ENCODE peak calls at places on chromosome 13, in seven cellular contexts. One of them, this sample, is unnamed.

GRCh38 chr13:76622336-76623045 is 263.7 kb downstream of the KCTD12 start:
- DNase-seq in GM03348: no peak
- DNase-seq in HTR-8/SVneo: no peak
- DNase-seq in A549: no peak
- DNase-seq in globus pallidus: no peak
- DNase-seq in nephron progenitor cell: no peak
- DNase-seq in fibroblast of lung: no peak
- DNase-seq in this sample: no peak

GRCh38 chr13:64052526-64052925 is 2636.9 kb upstream of the PCDH20 start:
- DNase-seq in GM03348: no peak
- DNase-seq in A549: no peak
- DNase-seq in fibroblast of lung: no peak
- DNase-seq in globus pallidus: no peak
- DNase-seq in HTR-8/SVneo: no peak
- DNase-seq in nephron progenitor cell: no peak
- DNase-seq in this sample: no peak

GRCh38 chr13:98506343-98507059 is 70.4 kb downstream of the STK24 start:
- DNase-seq in fibroblast of lung: peak
- DNase-seq in GM03348: no peak
- DNase-seq in globus pallidus: no peak
- DNase-seq in A549: no peak
- DNase-seq in nephron progenitor cell: no peak
- DNase-seq in HTR-8/SVneo: no peak
- DNase-seq in this sample: no peak

GRCh38 chr13:110262494-110262893 is 44.5 kb downstream of the COL4A1 start:
- DNase-seq in GM03348: no peak
- DNase-seq in HTR-8/SVneo: no peak
- DNase-seq in fibroblast of lung: no peak
- DNase-seq in nephron progenitor cell: no peak
- DNase-seq in globus pallidus: no peak
- DNase-seq in A549: no peak
- DNase-seq in this sample: no peak

GRCh38 chr13:103883698-103884097 is 817.5 kb upstream of the SLC10A2 start:
- DNase-seq in A549: no peak
- DNase-seq in fibroblast of lung: peak
- DNase-seq in globus pallidus: peak
- DNase-seq in GM03348: no peak
- DNase-seq in nephron progenitor cell: no peak
- DNase-seq in HTR-8/SVneo: no peak
- DNase-seq in this sample: no peak

GRCh38 chr13:111005364-111005763 is 90.5 kb upstream of the ANKRD10 start:
- DNase-seq in nephron progenitor cell: no peak
- DNase-seq in fibroblast of lung: peak
- DNase-seq in GM03348: peak
- DNase-seq in HTR-8/SVneo: no peak
- DNase-seq in globus pallidus: no peak
- DNase-seq in A549: peak
- DNase-seq in this sample: no peak

GRCh38 chr13:30998548-30999140 is 66.2 kb downstream of the TEX26 start:
- DNase-seq in nephron progenitor cell: no peak
- DNase-seq in GM03348: no peak
- DNase-seq in fibroblast of lung: peak
- DNase-seq in globus pallidus: peak
- DNase-seq in A549: no peak
- DNase-seq in HTR-8/SVneo: no peak
- DNase-seq in this sample: peak

GRCh38 chr13:29575098-29575497 is 20.4 kb downstream of the SLC7A1 start:
- DNase-seq in A549: no peak
- DNase-seq in fibroblast of lung: no peak
- DNase-seq in nephron progenitor cell: no peak
- DNase-seq in HTR-8/SVneo: no peak
- DNase-seq in globus pallidus: no peak
- DNase-seq in GM03348: no peak
- DNase-seq in this sample: no peak

GRCh38 chr13:59458908-59459579 is 704.7 kb downstream of the DIAPH3 start:
- DNase-seq in HTR-8/SVneo: peak
- DNase-seq in fibroblast of lung: peak
- DNase-seq in nephron progenitor cell: peak
- DNase-seq in A549: no peak
- DNase-seq in globus pallidus: peak
- DNase-seq in GM03348: peak
- DNase-seq in this sample: no peak

GRCh38 chr13:45042539-45042938 is 53.2 kb downstream of the GPALPP1 start:
- DNase-seq in A549: no peak
- DNase-seq in nephron progenitor cell: no peak
- DNase-seq in globus pallidus: no peak
- DNase-seq in GM03348: no peak
- DNase-seq in fibroblast of lung: peak
- DNase-seq in HTR-8/SVneo: no peak
- DNase-seq in this sample: no peak

GRCh38 chr13:91506759-91507158 is 108.3 kb downstream of the GPC5 start:
- DNase-seq in A549: no peak
- DNase-seq in nephron progenitor cell: no peak
- DNase-seq in globus pallidus: no peak
- DNase-seq in fibroblast of lung: no peak
- DNase-seq in GM03348: no peak
- DNase-seq in HTR-8/SVneo: no peak
- DNase-seq in this sample: no peak

GRCh38 chr13:73767747-73768315 is 366.4 kb downstream of the KLF12 start:
- DNase-seq in A549: peak
- DNase-seq in nephron progenitor cell: no peak
- DNase-seq in globus pallidus: no peak
- DNase-seq in GM03348: no peak
- DNase-seq in fibroblast of lung: no peak
- DNase-seq in HTR-8/SVneo: no peak
- DNase-seq in this sample: no peak

GRCh38 chr13:45365558-45365885 is 24.5 kb upstream of the TPT1 start:
- DNase-seq in GM03348: no peak
- DNase-seq in globus pallidus: no peak
- DNase-seq in nephron progenitor cell: no peak
- DNase-seq in HTR-8/SVneo: no peak
- DNase-seq in A549: no peak
- DNase-seq in fibroblast of lung: no peak
- DNase-seq in this sample: no peak

GRCh38 chr13:79522583-79522982 is 41.6 kb downstream of the NDFIP2 start:
- DNase-seq in GM03348: peak
- DNase-seq in HTR-8/SVneo: no peak
- DNase-seq in globus pallidus: no peak
- DNase-seq in fibroblast of lung: peak
- DNase-seq in nephron progenitor cell: no peak
- DNase-seq in A549: no peak
- DNase-seq in this sample: no peak

GRCh38 chr13:73325351-73326214 is 266.8 kb downstream of the KLF5 start:
- DNase-seq in fibroblast of lung: peak
- DNase-seq in globus pallidus: no peak
- DNase-seq in A549: peak
- DNase-seq in HTR-8/SVneo: no peak
- DNase-seq in GM03348: no peak
- DNase-seq in nephron progenitor cell: no peak
- DNase-seq in this sample: no peak

GRCh38 chr13:75736132-75736531 is 100.0 kb downstream of the LMO7 start:
- DNase-seq in globus pallidus: no peak
- DNase-seq in nephron progenitor cell: no peak
- DNase-seq in fibroblast of lung: no peak
- DNase-seq in A549: no peak
- DNase-seq in HTR-8/SVneo: no peak
- DNase-seq in GM03348: no peak
- DNase-seq in this sample: no peak

GRCh38 chr13:29369060-29369743 is 226.3 kb downstream of the SLC7A1 start:
- DNase-seq in nephron progenitor cell: peak
- DNase-seq in globus pallidus: peak
- DNase-seq in HTR-8/SVneo: peak
- DNase-seq in GM03348: peak
- DNase-seq in fibroblast of lung: peak
- DNase-seq in A549: peak
- DNase-seq in this sample: no peak

GRCh38 chr13:48828962-48829405 is 146.7 kb upstream of the FNDC3A start:
- DNase-seq in A549: peak
- DNase-seq in globus pallidus: no peak
- DNase-seq in nephron progenitor cell: no peak
- DNase-seq in GM03348: no peak
- DNase-seq in fibroblast of lung: peak
- DNase-seq in HTR-8/SVneo: no peak
- DNase-seq in this sample: no peak

GRCh38 chr13:76934671-76935070 is 13.6 kb upstream of the ACOD1 start:
- DNase-seq in nephron progenitor cell: no peak
- DNase-seq in globus pallidus: no peak
- DNase-seq in GM03348: peak
- DNase-seq in fibroblast of lung: no peak
- DNase-seq in A549: no peak
- DNase-seq in HTR-8/SVneo: no peak
- DNase-seq in this sample: no peak